ENCODE peak calls at places on chromosomes 2 and 18, in six cellular contexts. K is IMR-90, I is neuronal stem cell, X is H9, V is H1, U is mesenchymal stem cell. Z is an unnamed sample.

GRCh38 chr2:142673836-142674235 is 203.6 kb upstream of the KYNU start:
- DNase-seq in U (no peak), K (no peak), I (no peak), X (no peak), V (no peak), Z (no peak)

GRCh38 chr2:236935656-236936445 is 149.8 kb upstream of the COPS8 start:
- DNase-seq in K (no peak), X (no peak), V (peak; percentile 33), U (no peak), I (no peak), Z (no peak)

GRCh38 chr2:201258666-201258999 is 1.7 kb upstream of the CASP8 start:
- DNase-seq in I (no peak), K (no peak), V (no peak), U (no peak), X (no peak), Z (peak; percentile 76)

GRCh38 chr2:9778012-9778411 is 65.3 kb upstream of the TAF1B start:
- DNase-seq in V (no peak), K (no peak), U (no peak), X (peak; percentile 55), I (no peak), Z (no peak)

GRCh38 chr2:11512431-11512830 is 21.4 kb upstream of the GREB1 start:
- DNase-seq in U (no peak), X (no peak), I (no peak), K (no peak), V (no peak), Z (no peak)

GRCh38 chr2:67840460-67841068 is 222.2 kb downstream of the C1D start:
- DNase-seq in I (peak; percentile 36), K (peak; percentile 82), U (peak; percentile 70), V (peak; percentile 68), X (peak; percentile 74), Z (peak; percentile 75)

GRCh38 chr2:11891591-11891990 is 145.2 kb downstream of the LPIN1 start:
- DNase-seq in V (no peak), K (no peak), U (no peak), I (no peak), X (no peak), Z (no peak)

GRCh38 chr2:64622443-64623231 is 31.1 kb downstream of the SERTAD2 start:
- DNase-seq in K (no peak), V (peak; percentile 53), X (peak; percentile 59), U (no peak), I (no peak), Z (peak; percentile 96)

GRCh38 chr18:57930476-57930875 is 113.5 kb upstream of the NEDD4L start:
- DNase-seq in V (no peak), X (no peak), I (no peak), U (no peak), K (no peak), Z (no peak)

GRCh38 chr2:178233428-178233827 is 39.1 kb downstream of the OSBPL6 start:
- DNase-seq in X (no peak), U (no peak), V (no peak), K (peak; percentile 70), I (no peak), Z (no peak)

GRCh38 chr18:55506074-55506473 is 81.9 kb downstream of the TCF4 start:
- DNase-seq in X (no peak), I (no peak), U (no peak), V (no peak), K (no peak), Z (no peak)

GRCh38 chr2:128580988-128581848 is 262.6 kb upstream of the HS6ST1 start:
- DNase-seq in K (no peak), U (no peak), I (no peak), V (no peak), X (no peak), Z (no peak)

DNA sequence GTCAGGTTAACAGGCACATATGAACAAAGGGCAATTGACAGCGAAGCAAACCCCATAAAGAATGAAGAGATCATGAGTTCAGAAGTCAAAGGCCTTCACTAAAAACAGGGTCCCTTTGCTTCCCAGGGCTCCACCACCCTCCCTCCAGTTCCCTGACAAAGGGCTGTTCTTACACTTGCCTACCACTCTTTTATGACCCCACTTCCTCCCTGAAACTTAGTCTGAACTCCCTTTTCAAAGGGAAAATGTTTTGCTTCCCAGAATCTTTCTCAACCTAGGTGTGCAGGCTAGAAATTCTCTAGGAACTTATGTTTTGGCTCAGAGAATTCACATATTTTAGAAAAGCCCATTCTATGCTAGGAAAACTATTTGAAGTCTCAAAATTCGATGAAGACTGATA is 86.0 kb upstream of the ITGA4 start:
- DNase-seq in K (no peak), X (no peak), U (no peak), V (no peak), I (no peak), Z (no peak)
- H2BK5ac ChIP-seq in K (no peak overlapping the region), X (no peak overlapping the region), U (no peak overlapping the region), V (no peak overlapping the region), I (no peak overlapping the region), Z (no peak overlapping the region)

DNA sequence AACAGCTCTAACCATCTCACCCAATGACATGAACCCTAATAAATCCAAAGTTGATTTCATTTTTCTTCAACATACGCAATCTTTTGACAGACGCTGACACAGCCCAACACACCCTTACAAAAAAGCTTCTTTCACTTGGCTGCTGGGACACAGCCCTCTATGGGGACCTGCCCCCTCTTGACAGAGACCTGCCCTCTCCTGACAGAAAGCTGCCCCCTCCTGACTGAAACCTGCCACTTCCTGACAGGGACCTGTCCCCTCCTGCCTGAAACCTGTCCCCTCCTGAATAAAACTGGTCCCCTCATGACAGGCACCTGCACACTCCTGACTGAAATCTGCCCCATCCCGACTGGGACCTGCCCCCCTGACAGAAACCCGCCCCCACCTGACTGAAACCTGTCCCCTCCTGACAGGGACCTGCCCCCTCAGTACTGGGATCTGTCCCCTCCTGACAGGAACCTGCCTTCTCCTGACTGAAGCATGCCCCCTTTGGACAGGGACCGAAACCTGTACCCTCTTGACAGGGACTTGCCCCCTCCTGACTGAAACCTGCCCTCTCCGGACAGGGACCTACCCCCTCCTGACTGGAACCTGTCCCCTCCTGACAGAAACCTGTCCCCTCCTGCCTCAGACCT is 87.9 kb downstream of the PXDN start:
- DNase-seq in K (no peak), V (no peak), X (peak; percentile 53), I (no peak), U (no peak), Z (peak; percentile 67)
- H4K8ac ChIP-seq in K (no peak overlapping the region), V (no peak overlapping the region), X (no peak overlapping the region), I (no peak overlapping the region), U (peak overlapping the region; percentile 16), Z (no peak overlapping the region)

DNA sequence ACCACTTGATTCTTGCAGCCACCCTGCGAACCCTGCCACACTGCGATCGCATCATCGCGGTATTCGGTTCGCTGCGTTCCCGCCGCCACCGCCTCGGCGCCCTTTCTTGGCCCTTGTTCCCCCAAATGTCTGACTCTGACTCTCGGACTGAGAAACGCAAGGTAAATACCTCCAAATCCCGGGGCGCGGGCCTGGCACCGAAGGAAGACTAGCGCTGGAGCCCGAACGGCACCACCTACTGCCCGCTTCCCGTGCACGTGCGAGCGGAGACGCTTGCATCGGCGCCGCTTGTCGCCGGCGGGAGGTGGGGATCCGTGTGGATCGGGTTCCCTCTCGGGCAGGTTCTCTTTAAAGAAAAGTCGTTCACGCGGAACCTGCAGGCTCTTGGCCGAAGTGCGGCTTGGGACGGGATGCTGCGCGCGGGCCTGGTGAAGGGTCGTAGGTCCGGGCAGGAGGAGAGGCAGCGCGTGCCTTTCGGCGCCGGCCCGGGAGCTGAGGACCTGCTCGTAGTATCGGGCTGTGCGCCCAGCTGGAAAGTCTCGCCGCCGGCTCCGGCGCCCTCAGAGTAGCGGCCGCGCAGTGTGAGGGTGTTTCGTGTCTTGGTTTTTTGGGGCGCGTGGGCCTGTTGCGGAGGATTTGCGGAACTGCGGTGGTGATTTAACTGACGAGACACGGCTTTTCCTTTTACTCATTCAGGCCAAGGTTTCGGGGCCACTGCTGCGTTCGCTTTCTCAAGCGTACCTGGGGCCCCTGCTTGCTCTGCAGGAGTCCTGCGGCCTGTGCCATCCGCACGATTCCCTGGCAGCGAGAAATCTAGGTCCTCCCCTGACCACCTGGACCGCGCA is 536 bp downstream of the BCL2L11 start:
- DNase-seq in V (peak; percentile 78), U (peak; percentile 59), I (peak; percentile 56), K (no peak), X (peak; percentile 37), Z (peak; percentile 68)
- H2BK5ac ChIP-seq in V (no peak overlapping the region), U (no peak overlapping the region), I (peak overlapping the region; percentile 93), K (no peak overlapping the region), X (no peak overlapping the region), Z (no peak overlapping the region)

GRCh38 chr2:241864897-241865213 is 4.7 kb upstream of the RTP5 start:
- DNase-seq in I (no peak), V (no peak), K (no peak), U (no peak), X (no peak), Z (no peak)
- H4K8ac ChIP-seq in I (no peak overlapping the region), V (no peak overlapping the region), K (no peak overlapping the region), U (no peak overlapping the region), X (peak overlapping the region; percentile 60), Z (no peak overlapping the region)

DNA sequence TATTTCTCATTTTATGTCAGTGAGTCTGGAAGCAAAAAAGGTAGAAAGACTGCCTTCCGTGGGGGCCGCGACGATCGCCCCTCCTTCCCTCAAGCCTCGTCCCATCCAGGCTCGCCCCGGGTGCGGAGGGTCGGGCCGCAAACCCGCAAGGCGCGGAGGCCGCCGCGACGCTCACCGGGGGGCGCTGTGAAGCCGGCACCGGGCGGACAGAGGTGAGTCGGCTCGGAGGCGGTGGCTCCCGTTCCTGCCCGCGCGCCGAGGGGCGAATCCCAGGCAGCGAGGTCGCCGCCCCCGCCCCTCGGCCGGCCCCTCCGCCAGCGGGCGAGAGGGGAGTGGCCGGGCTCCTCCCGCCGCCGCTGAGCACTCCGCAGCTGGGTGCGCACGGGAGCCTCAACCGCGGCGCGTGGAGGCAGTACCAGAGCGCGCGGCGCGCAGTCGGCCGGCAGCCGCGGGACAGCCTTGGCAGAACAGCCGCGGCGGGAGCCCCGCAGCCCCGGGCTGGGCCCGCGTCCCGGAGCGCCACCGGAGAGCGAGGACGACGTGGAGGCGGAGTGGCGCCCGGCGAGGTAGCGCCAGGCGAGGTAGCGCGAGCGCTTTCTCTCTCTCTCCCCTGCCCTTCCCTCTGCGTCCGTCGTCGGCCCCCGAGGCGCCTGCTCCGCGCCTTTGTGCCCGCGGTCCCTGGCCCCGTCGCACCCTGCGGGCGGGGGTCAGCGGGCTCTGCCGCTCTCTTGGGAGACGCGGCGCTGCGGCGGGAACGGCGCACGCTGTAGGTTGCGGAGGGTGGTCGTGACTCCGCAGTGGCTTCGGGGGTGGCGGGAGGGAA is at the start of gene MYO1B:
- DNase-seq in K (peak; percentile 74), V (peak; percentile 84), X (peak; percentile 90), U (peak; percentile 75), I (peak; percentile 83), Z (peak; percentile 92)
- H2BK5ac ChIP-seq in K (peak within 1 kb of the TSS; percentile 89), V (peak within 1 kb of the TSS; percentile 93), X (peak within 1 kb of the TSS; percentile 62), U (peak within 1 kb of the TSS; percentile 68), I (peak within 1 kb of the TSS; percentile 80), Z (peak within 1 kb of the TSS; percentile 85)

DNA sequence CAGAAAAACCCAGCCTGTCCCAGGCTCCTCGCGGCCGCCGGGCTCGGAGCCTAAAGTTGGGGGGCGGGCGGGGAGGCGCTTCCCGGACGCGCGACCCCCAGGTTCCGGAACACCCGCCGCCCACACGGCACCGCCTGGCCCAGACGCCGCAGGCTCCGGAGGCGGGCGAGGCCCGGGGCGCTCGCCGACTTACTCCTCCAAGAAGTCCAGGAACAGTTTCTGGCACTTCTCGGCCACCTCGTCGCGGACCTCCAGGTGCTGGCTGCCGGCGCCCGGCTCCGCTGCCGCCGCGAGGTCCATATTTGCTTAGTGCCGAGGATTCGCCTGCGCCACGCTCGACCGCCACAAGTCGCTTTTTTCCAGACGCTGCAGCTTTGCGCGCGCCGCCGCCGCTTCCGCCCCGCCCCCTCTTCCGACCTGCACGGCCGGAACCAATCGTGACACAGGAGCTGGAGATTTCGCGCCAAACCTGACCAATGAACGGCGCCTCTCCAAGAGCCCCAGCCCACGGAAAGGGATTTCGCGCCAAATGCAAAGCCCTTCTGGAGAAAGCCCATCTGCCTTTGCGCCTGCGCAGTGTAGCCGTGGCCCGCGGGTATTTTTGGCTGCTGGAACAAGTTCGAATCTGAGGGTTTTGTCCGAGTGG is at the start of gene MCM6:
- DNase-seq in I (peak; percentile 97), X (peak; percentile 99), K (peak; percentile 99), V (peak; percentile 97), U (peak; percentile 99), Z (peak; percentile 100)
- H4K8ac ChIP-seq in I (no peak within 1 kb of the TSS), X (no peak within 1 kb of the TSS), K (no peak within 1 kb of the TSS), V (peak within 1 kb of the TSS; percentile 99), U (peak within 1 kb of the TSS; percentile 60), Z (peak within 1 kb of the TSS; percentile 13)